ENCODE peak calls at places on chromosomes 2 and 18, in seven cellular contexts. One of them, this sample, is unnamed.

GRCh38 chr2:223674998-223675609 is 72.9 kb upstream of the SCG2 start:
- DNase-seq in stimulated activated CD8-positive, alpha-beta memory T cell treated with anti-CD3 and anti-CD28 coated beads, Interleukin-4, amount 100 ng/mL, for 24 hours: no peak
- DNase-seq in neural progenitor cell: peak
- DNase-seq in A172: peak
- DNase-seq in stimulated activated CD4-positive, alpha-beta T cell treated with anti-CD3 and anti-CD28 coated beads, Interleukin-1b, Interleukin-23, amount 100 ng/mL, for 24 hours: no peak
- DNase-seq in M059J: no peak
- DNase-seq in mammary epithelial cell: peak
- DNase-seq in this sample: no peak

GRCh38 chr2:71608441-71608840 is 155.1 kb downstream of the DYSF start:
- DNase-seq in stimulated activated CD8-positive, alpha-beta memory T cell treated with anti-CD3 and anti-CD28 coated beads, Interleukin-4, amount 100 ng/mL, for 24 hours: no peak
- DNase-seq in neural progenitor cell: no peak
- DNase-seq in A172: no peak
- DNase-seq in stimulated activated CD4-positive, alpha-beta T cell treated with anti-CD3 and anti-CD28 coated beads, Interleukin-1b, Interleukin-23, amount 100 ng/mL, for 24 hours: no peak
- DNase-seq in M059J: no peak
- DNase-seq in mammary epithelial cell: no peak
- DNase-seq in this sample: no peak

GRCh38 chr2:120620025-120620793 is 115.5 kb upstream of the GLI2 start:
- DNase-seq in stimulated activated CD8-positive, alpha-beta memory T cell treated with anti-CD3 and anti-CD28 coated beads, Interleukin-4, amount 100 ng/mL, for 24 hours: no peak
- DNase-seq in neural progenitor cell: no peak
- DNase-seq in A172: peak
- DNase-seq in stimulated activated CD4-positive, alpha-beta T cell treated with anti-CD3 and anti-CD28 coated beads, Interleukin-1b, Interleukin-23, amount 100 ng/mL, for 24 hours: no peak
- DNase-seq in M059J: peak
- DNase-seq in mammary epithelial cell: peak
- DNase-seq in this sample: no peak

GRCh38 chr2:46365913-46366674 is 68.9 kb downstream of the EPAS1 start:
- DNase-seq in stimulated activated CD8-positive, alpha-beta memory T cell treated with anti-CD3 and anti-CD28 coated beads, Interleukin-4, amount 100 ng/mL, for 24 hours: no peak
- DNase-seq in neural progenitor cell: no peak
- DNase-seq in A172: no peak
- DNase-seq in stimulated activated CD4-positive, alpha-beta T cell treated with anti-CD3 and anti-CD28 coated beads, Interleukin-1b, Interleukin-23, amount 100 ng/mL, for 24 hours: no peak
- DNase-seq in M059J: peak
- DNase-seq in mammary epithelial cell: no peak
- DNase-seq in this sample: no peak

GRCh38 chr2:158214431-158214830 is 112.8 kb downstream of the UPP2 start:
- DNase-seq in stimulated activated CD8-positive, alpha-beta memory T cell treated with anti-CD3 and anti-CD28 coated beads, Interleukin-4, amount 100 ng/mL, for 24 hours: no peak
- DNase-seq in neural progenitor cell: no peak
- DNase-seq in A172: peak
- DNase-seq in stimulated activated CD4-positive, alpha-beta T cell treated with anti-CD3 and anti-CD28 coated beads, Interleukin-1b, Interleukin-23, amount 100 ng/mL, for 24 hours: no peak
- DNase-seq in M059J: peak
- DNase-seq in mammary epithelial cell: no peak
- DNase-seq in this sample: no peak

GRCh38 chr2:101410716-101411115 is 23.4 kb upstream of the CREG2 start:
- DNase-seq in stimulated activated CD8-positive, alpha-beta memory T cell treated with anti-CD3 and anti-CD28 coated beads, Interleukin-4, amount 100 ng/mL, for 24 hours: no peak
- DNase-seq in neural progenitor cell: no peak
- DNase-seq in A172: no peak
- DNase-seq in stimulated activated CD4-positive, alpha-beta T cell treated with anti-CD3 and anti-CD28 coated beads, Interleukin-1b, Interleukin-23, amount 100 ng/mL, for 24 hours: no peak
- DNase-seq in M059J: peak
- DNase-seq in mammary epithelial cell: peak
- DNase-seq in this sample: no peak

GRCh38 chr18:24064701-24065100 is 50.1 kb downstream of the TTC39C start:
- DNase-seq in stimulated activated CD8-positive, alpha-beta memory T cell treated with anti-CD3 and anti-CD28 coated beads, Interleukin-4, amount 100 ng/mL, for 24 hours: no peak
- DNase-seq in neural progenitor cell: no peak
- DNase-seq in A172: peak
- DNase-seq in stimulated activated CD4-positive, alpha-beta T cell treated with anti-CD3 and anti-CD28 coated beads, Interleukin-1b, Interleukin-23, amount 100 ng/mL, for 24 hours: no peak
- DNase-seq in M059J: no peak
- DNase-seq in mammary epithelial cell: peak
- DNase-seq in this sample: no peak

GRCh38 chr2:50591642-50592041 is 440.3 kb downstream of the NRXN1 start:
- DNase-seq in stimulated activated CD8-positive, alpha-beta memory T cell treated with anti-CD3 and anti-CD28 coated beads, Interleukin-4, amount 100 ng/mL, for 24 hours: no peak
- DNase-seq in neural progenitor cell: no peak
- DNase-seq in A172: no peak
- DNase-seq in stimulated activated CD4-positive, alpha-beta T cell treated with anti-CD3 and anti-CD28 coated beads, Interleukin-1b, Interleukin-23, amount 100 ng/mL, for 24 hours: no peak
- DNase-seq in M059J: no peak
- DNase-seq in mammary epithelial cell: no peak
- DNase-seq in this sample: no peak

GRCh38 chr2:18752022-18752493 is 162.7 kb upstream of the NT5C1B start:
- DNase-seq in stimulated activated CD8-positive, alpha-beta memory T cell treated with anti-CD3 and anti-CD28 coated beads, Interleukin-4, amount 100 ng/mL, for 24 hours: no peak
- DNase-seq in neural progenitor cell: no peak
- DNase-seq in A172: no peak
- DNase-seq in stimulated activated CD4-positive, alpha-beta T cell treated with anti-CD3 and anti-CD28 coated beads, Interleukin-1b, Interleukin-23, amount 100 ng/mL, for 24 hours: no peak
- DNase-seq in M059J: no peak
- DNase-seq in mammary epithelial cell: no peak
- DNase-seq in this sample: no peak

GRCh38 chr2:226652388-226652787 is 147.2 kb downstream of the IRS1 start:
- DNase-seq in stimulated activated CD8-positive, alpha-beta memory T cell treated with anti-CD3 and anti-CD28 coated beads, Interleukin-4, amount 100 ng/mL, for 24 hours: no peak
- DNase-seq in neural progenitor cell: no peak
- DNase-seq in A172: peak
- DNase-seq in stimulated activated CD4-positive, alpha-beta T cell treated with anti-CD3 and anti-CD28 coated beads, Interleukin-1b, Interleukin-23, amount 100 ng/mL, for 24 hours: no peak
- DNase-seq in M059J: peak
- DNase-seq in mammary epithelial cell: peak
- DNase-seq in this sample: no peak

GRCh38 chr2:54613361-54613760 is 110.1 kb upstream of the EML6 start:
- DNase-seq in stimulated activated CD8-positive, alpha-beta memory T cell treated with anti-CD3 and anti-CD28 coated beads, Interleukin-4, amount 100 ng/mL, for 24 hours: no peak
- DNase-seq in neural progenitor cell: no peak
- DNase-seq in A172: peak
- DNase-seq in stimulated activated CD4-positive, alpha-beta T cell treated with anti-CD3 and anti-CD28 coated beads, Interleukin-1b, Interleukin-23, amount 100 ng/mL, for 24 hours: no peak
- DNase-seq in M059J: peak
- DNase-seq in mammary epithelial cell: no peak
- DNase-seq in this sample: no peak

GRCh38 chr2:208356846-208357574 is 49.6 kb upstream of the PTH2R start:
- DNase-seq in stimulated activated CD8-positive, alpha-beta memory T cell treated with anti-CD3 and anti-CD28 coated beads, Interleukin-4, amount 100 ng/mL, for 24 hours: no peak
- DNase-seq in neural progenitor cell: no peak
- DNase-seq in A172: no peak
- DNase-seq in stimulated activated CD4-positive, alpha-beta T cell treated with anti-CD3 and anti-CD28 coated beads, Interleukin-1b, Interleukin-23, amount 100 ng/mL, for 24 hours: no peak
- DNase-seq in M059J: peak
- DNase-seq in mammary epithelial cell: no peak
- DNase-seq in this sample: no peak

GRCh38 chr2:109143214-109144187 is 14.5 kb downstream of the SH3RF3 start:
- DNase-seq in stimulated activated CD8-positive, alpha-beta memory T cell treated with anti-CD3 and anti-CD28 coated beads, Interleukin-4, amount 100 ng/mL, for 24 hours: peak
- DNase-seq in neural progenitor cell: no peak
- DNase-seq in A172: no peak
- DNase-seq in stimulated activated CD4-positive, alpha-beta T cell treated with anti-CD3 and anti-CD28 coated beads, Interleukin-1b, Interleukin-23, amount 100 ng/mL, for 24 hours: peak
- DNase-seq in M059J: no peak
- DNase-seq in mammary epithelial cell: no peak
- DNase-seq in this sample: peak

GRCh38 chr2:191544511-191545062 is 133.3 kb upstream of the NABP1 start:
- DNase-seq in stimulated activated CD8-positive, alpha-beta memory T cell treated with anti-CD3 and anti-CD28 coated beads, Interleukin-4, amount 100 ng/mL, for 24 hours: no peak
- DNase-seq in neural progenitor cell: no peak
- DNase-seq in A172: no peak
- DNase-seq in stimulated activated CD4-positive, alpha-beta T cell treated with anti-CD3 and anti-CD28 coated beads, Interleukin-1b, Interleukin-23, amount 100 ng/mL, for 24 hours: no peak
- DNase-seq in M059J: no peak
- DNase-seq in mammary epithelial cell: peak
- DNase-seq in this sample: no peak

GRCh38 chr2:60368437-60368836 is 185.0 kb downstream of the BCL11A start:
- DNase-seq in stimulated activated CD8-positive, alpha-beta memory T cell treated with anti-CD3 and anti-CD28 coated beads, Interleukin-4, amount 100 ng/mL, for 24 hours: no peak
- DNase-seq in neural progenitor cell: no peak
- DNase-seq in A172: no peak
- DNase-seq in stimulated activated CD4-positive, alpha-beta T cell treated with anti-CD3 and anti-CD28 coated beads, Interleukin-1b, Interleukin-23, amount 100 ng/mL, for 24 hours: no peak
- DNase-seq in M059J: no peak
- DNase-seq in mammary epithelial cell: no peak
- DNase-seq in this sample: no peak

GRCh38 chr2:231780123-231780908 is 766 bp downstream of the PDE6D start:
- DNase-seq in stimulated activated CD8-positive, alpha-beta memory T cell treated with anti-CD3 and anti-CD28 coated beads, Interleukin-4, amount 100 ng/mL, for 24 hours: no peak
- DNase-seq in neural progenitor cell: peak
- DNase-seq in A172: no peak
- DNase-seq in stimulated activated CD4-positive, alpha-beta T cell treated with anti-CD3 and anti-CD28 coated beads, Interleukin-1b, Interleukin-23, amount 100 ng/mL, for 24 hours: no peak
- DNase-seq in M059J: peak
- DNase-seq in mammary epithelial cell: peak
- DNase-seq in this sample: no peak

GRCh38 chr2:33267745-33268144 is 208.7 kb upstream of the RASGRP3 start:
- DNase-seq in stimulated activated CD8-positive, alpha-beta memory T cell treated with anti-CD3 and anti-CD28 coated beads, Interleukin-4, amount 100 ng/mL, for 24 hours: no peak
- DNase-seq in neural progenitor cell: no peak
- DNase-seq in A172: no peak
- DNase-seq in stimulated activated CD4-positive, alpha-beta T cell treated with anti-CD3 and anti-CD28 coated beads, Interleukin-1b, Interleukin-23, amount 100 ng/mL, for 24 hours: no peak
- DNase-seq in M059J: peak
- DNase-seq in mammary epithelial cell: peak
- DNase-seq in this sample: no peak

GRCh38 chr2:28338754-28339325 is 53.8 kb upstream of the FOSL2 start:
- DNase-seq in stimulated activated CD8-positive, alpha-beta memory T cell treated with anti-CD3 and anti-CD28 coated beads, Interleukin-4, amount 100 ng/mL, for 24 hours: no peak
- DNase-seq in neural progenitor cell: peak
- DNase-seq in A172: no peak
- DNase-seq in stimulated activated CD4-positive, alpha-beta T cell treated with anti-CD3 and anti-CD28 coated beads, Interleukin-1b, Interleukin-23, amount 100 ng/mL, for 24 hours: no peak
- DNase-seq in M059J: peak
- DNase-seq in mammary epithelial cell: no peak
- DNase-seq in this sample: no peak

GRCh38 chr2:213042262-213042661 is 109.2 kb downstream of the IKZF2 start:
- DNase-seq in stimulated activated CD8-positive, alpha-beta memory T cell treated with anti-CD3 and anti-CD28 coated beads, Interleukin-4, amount 100 ng/mL, for 24 hours: no peak
- DNase-seq in neural progenitor cell: no peak
- DNase-seq in A172: no peak
- DNase-seq in stimulated activated CD4-positive, alpha-beta T cell treated with anti-CD3 and anti-CD28 coated beads, Interleukin-1b, Interleukin-23, amount 100 ng/mL, for 24 hours: no peak
- DNase-seq in M059J: no peak
- DNase-seq in mammary epithelial cell: no peak
- DNase-seq in this sample: no peak

GRCh38 chr2:241950878-241951331 is 81.4 kb downstream of the RTP5 start:
- DNase-seq in stimulated activated CD8-positive, alpha-beta memory T cell treated with anti-CD3 and anti-CD28 coated beads, Interleukin-4, amount 100 ng/mL, for 24 hours: peak
- DNase-seq in neural progenitor cell: peak
- DNase-seq in A172: peak
- DNase-seq in stimulated activated CD4-positive, alpha-beta T cell treated with anti-CD3 and anti-CD28 coated beads, Interleukin-1b, Interleukin-23, amount 100 ng/mL, for 24 hours: peak
- DNase-seq in M059J: peak
- DNase-seq in mammary epithelial cell: peak
- DNase-seq in this sample: peak

GRCh38 chr2:37737507-37737906 is 66.1 kb upstream of the CDC42EP3 start:
- DNase-seq in stimulated activated CD8-positive, alpha-beta memory T cell treated with anti-CD3 and anti-CD28 coated beads, Interleukin-4, amount 100 ng/mL, for 24 hours: no peak
- DNase-seq in neural progenitor cell: no peak
- DNase-seq in A172: no peak
- DNase-seq in stimulated activated CD4-positive, alpha-beta T cell treated with anti-CD3 and anti-CD28 coated beads, Interleukin-1b, Interleukin-23, amount 100 ng/mL, for 24 hours: no peak
- DNase-seq in M059J: no peak
- DNase-seq in mammary epithelial cell: no peak
- DNase-seq in this sample: no peak

GRCh38 chr2:70702711-70703395 is 65.1 kb downstream of the ADD2 start:
- DNase-seq in stimulated activated CD8-positive, alpha-beta memory T cell treated with anti-CD3 and anti-CD28 coated beads, Interleukin-4, amount 100 ng/mL, for 24 hours: no peak
- DNase-seq in neural progenitor cell: no peak
- DNase-seq in A172: no peak
- DNase-seq in stimulated activated CD4-positive, alpha-beta T cell treated with anti-CD3 and anti-CD28 coated beads, Interleukin-1b, Interleukin-23, amount 100 ng/mL, for 24 hours: no peak
- DNase-seq in M059J: no peak
- DNase-seq in mammary epithelial cell: no peak
- DNase-seq in this sample: no peak

GRCh38 chr18:45619826-45620201 is 4.5 kb downstream of the SLC14A2 start:
- DNase-seq in stimulated activated CD8-positive, alpha-beta memory T cell treated with anti-CD3 and anti-CD28 coated beads, Interleukin-4, amount 100 ng/mL, for 24 hours: no peak
- DNase-seq in neural progenitor cell: no peak
- DNase-seq in A172: no peak
- DNase-seq in stimulated activated CD4-positive, alpha-beta T cell treated with anti-CD3 and anti-CD28 coated beads, Interleukin-1b, Interleukin-23, amount 100 ng/mL, for 24 hours: no peak
- DNase-seq in M059J: no peak
- DNase-seq in mammary epithelial cell: no peak
- DNase-seq in this sample: no peak

GRCh38 chr2:191195021-191195420 is 44.2 kb upstream of the STAT4 start:
- DNase-seq in stimulated activated CD8-positive, alpha-beta memory T cell treated with anti-CD3 and anti-CD28 coated beads, Interleukin-4, amount 100 ng/mL, for 24 hours: no peak
- DNase-seq in neural progenitor cell: no peak
- DNase-seq in A172: no peak
- DNase-seq in stimulated activated CD4-positive, alpha-beta T cell treated with anti-CD3 and anti-CD28 coated beads, Interleukin-1b, Interleukin-23, amount 100 ng/mL, for 24 hours: no peak
- DNase-seq in M059J: no peak
- DNase-seq in mammary epithelial cell: no peak
- DNase-seq in this sample: no peak

GRCh38 chr2:240467149-240467642 is 31.7 kb downstream of the GPC1 start:
- DNase-seq in stimulated activated CD8-positive, alpha-beta memory T cell treated with anti-CD3 and anti-CD28 coated beads, Interleukin-4, amount 100 ng/mL, for 24 hours: no peak
- DNase-seq in neural progenitor cell: no peak
- DNase-seq in A172: no peak
- DNase-seq in stimulated activated CD4-positive, alpha-beta T cell treated with anti-CD3 and anti-CD28 coated beads, Interleukin-1b, Interleukin-23, amount 100 ng/mL, for 24 hours: no peak
- DNase-seq in M059J: no peak
- DNase-seq in mammary epithelial cell: no peak
- DNase-seq in this sample: no peak

GRCh38 chr2:216260629-216261028 is 111.7 kb downstream of the MARCHF4 start:
- DNase-seq in stimulated activated CD8-positive, alpha-beta memory T cell treated with anti-CD3 and anti-CD28 coated beads, Interleukin-4, amount 100 ng/mL, for 24 hours: no peak
- DNase-seq in neural progenitor cell: no peak
- DNase-seq in A172: no peak
- DNase-seq in stimulated activated CD4-positive, alpha-beta T cell treated with anti-CD3 and anti-CD28 coated beads, Interleukin-1b, Interleukin-23, amount 100 ng/mL, for 24 hours: no peak
- DNase-seq in M059J: no peak
- DNase-seq in mammary epithelial cell: no peak
- DNase-seq in this sample: no peak

GRCh38 chr2:126527836-126528490 is 128.0 kb upstream of the GYPC start:
- DNase-seq in stimulated activated CD8-positive, alpha-beta memory T cell treated with anti-CD3 and anti-CD28 coated beads, Interleukin-4, amount 100 ng/mL, for 24 hours: peak
- DNase-seq in neural progenitor cell: peak
- DNase-seq in A172: peak
- DNase-seq in stimulated activated CD4-positive, alpha-beta T cell treated with anti-CD3 and anti-CD28 coated beads, Interleukin-1b, Interleukin-23, amount 100 ng/mL, for 24 hours: peak
- DNase-seq in M059J: peak
- DNase-seq in mammary epithelial cell: no peak
- DNase-seq in this sample: peak

This sample was measured in stimulated activated effector memory CD8-positive, alpha-beta T cell treated with anti-CD3 and anti-CD28 coated beads, Interleukin-12 subunit alpha, Interleukin-12 subunit beta, amount 100 ng/mL, for 72 hours.